ENCODE peak calls at places on chromosomes 12 and 14, in four cellular contexts. Y is H1, P is K562, N is SK-N-SH. A is an unnamed sample.
A peak's percentile ranks its signal among the peaks of the same experiment; 100 is the strongest.

GRCh38 chr12:109264095-109264942 is 44.8 kb downstream of the FOXN4 start:
- DNase-seq in Y (peak; percentile 93), P (peak; percentile 87), N (peak; percentile 90), A (peak; percentile 95)

GRCh38 chr14:75831971-75832370 is 149.8 kb downstream of the TGFB3 start:
- DNase-seq in Y (no peak), P (peak; percentile 11), N (no peak), A (no peak)

GRCh38 chr12:70876952-70877351 is 43.6 kb downstream of the PTPRR start:
- DNase-seq in Y (no peak), P (no peak), N (no peak), A (no peak)

GRCh38 chr12:127779301-127780045 is 487.5 kb upstream of the TMEM132C start:
- DNase-seq in Y (no peak), P (no peak), N (no peak), A (no peak)

GRCh38 chr12:85626031-85626781 is 210.0 kb downstream of the RASSF9 start:
- DNase-seq in Y (no peak), P (no peak), N (no peak), A (no peak)

GRCh38 chr14:89813485-89814080 is 140.9 kb downstream of the EFCAB11 start:
- DNase-seq in Y (no peak), P (no peak), N (no peak), A (peak; percentile 25)

GRCh38 chr12:62787606-62788005 is 147.3 kb downstream of the PPM1H start:
- DNase-seq in Y (no peak), P (no peak), N (no peak), A (no peak)

GRCh38 chr12:47021298-47021697 is 58.1 kb upstream of the PCED1B start:
- DNase-seq in Y (no peak), P (peak; percentile 32), N (peak; percentile 17), A (no peak)

GRCh38 chr14:91374897-91375747 is 42.5 kb downstream of the CCDC88C start:
- DNase-seq in Y (no peak), P (no peak), N (no peak), A (no peak)

GRCh38 chr12:110199360-110200123 is 75.4 kb downstream of the IFT81 start:
- DNase-seq in Y (no peak), P (no peak), N (peak; percentile 55), A (no peak)

GRCh38 chr12:30257614-30258013 is 438.1 kb downstream of the IPO8 start:
- DNase-seq in Y (no peak), P (no peak), N (no peak), A (no peak)

GRCh38 chr12:125403145-125403789 is 338.0 kb downstream of the AACS start:
- DNase-seq in Y (peak; percentile 66), P (peak; percentile 45), N (peak; percentile 29), A (peak; percentile 71)
- TF ChIP-seq TEAD4 in Y (peak; percentile 57), P (no peak), N (no peak), A (no peak)

DNA sequence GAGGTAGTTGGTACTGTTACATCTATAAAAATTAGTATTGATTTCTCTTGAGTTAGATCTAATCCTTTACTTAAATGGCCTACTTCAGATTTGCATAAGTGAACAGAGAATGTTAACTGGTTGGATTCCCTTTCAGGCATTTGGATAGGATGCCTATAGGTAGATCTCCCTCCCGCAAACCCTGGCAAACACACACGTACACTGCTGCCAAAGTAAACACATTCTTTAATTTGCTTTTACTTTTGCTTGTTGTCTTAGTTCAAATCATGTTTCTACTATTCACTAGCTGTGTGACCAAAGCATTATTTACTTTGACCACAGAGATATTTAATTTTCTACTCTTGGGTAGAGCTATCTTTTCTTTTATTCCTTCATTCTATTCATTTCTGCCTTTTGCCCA is 936.1 kb upstream of the FBXO33 start:
- DNase-seq in Y (no peak), P (no peak), N (no peak), A (no peak)
- TF ChIP-seq TEAD4 in Y (no peak), P (no peak), N (no peak), A (no peak)

GRCh38 chr14:101027966-101028365 is 124.4 kb upstream of the RTL1 start:
- DNase-seq in Y (no peak), P (no peak), N (no peak), A (no peak)
- TF ChIP-seq TEAD4 in Y (no peak), P (no peak), N (no peak), A (no peak)

GRCh38 chr14:99122521-99123125 is 149.4 kb downstream of the BCL11B start:
- DNase-seq in Y (peak; percentile 44), P (no peak), N (no peak), A (no peak)
- TF ChIP-seq TEAD4 in Y (no peak), P (no peak), N (no peak), A (no peak)

DNA sequence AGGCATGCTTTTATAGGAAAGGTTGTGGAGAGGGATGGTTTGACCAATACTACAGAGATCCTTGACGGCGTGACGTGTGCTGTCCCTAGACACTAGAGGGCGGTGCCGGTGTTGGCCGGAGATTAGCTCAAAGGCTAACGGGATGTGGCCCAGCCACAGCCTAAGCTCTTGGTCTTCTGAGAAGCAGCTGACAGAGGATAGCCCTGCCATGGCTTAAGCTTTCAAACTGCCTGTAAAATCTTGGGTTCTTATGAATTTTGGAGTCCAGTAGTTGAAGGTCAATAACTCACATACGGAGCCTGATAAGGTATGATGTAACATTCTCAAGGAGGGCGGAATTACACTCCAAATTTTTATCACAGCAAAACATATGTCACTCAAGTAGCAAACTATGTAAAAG is 515.7 kb upstream of the ATXN7L3B start:
- DNase-seq in Y (peak; percentile 67), P (peak; percentile 39), N (peak; percentile 36), A (peak; percentile 78)
- TF ChIP-seq TEAD4 in Y (no peak), P (no peak), N (no peak), A (no peak)

A was measured in WTC11.